ENCODE peak calls at places on chromosome 9, in eight cellular contexts. J is GM12864, K is nephron progenitor cell, H is AG04450, I is epithelial cell of proximal tubule, R is coronary artery, W is endothelial cell, Z is bronchial epithelial cell. E is an unnamed sample.

GRCh38 chr9:124774131-124774978 is 2.6 kb upstream of the OLFML2A start:
- DNase-seq in Z (peak), W (peak), H (no peak), R (no peak), J (peak), K (peak), I (no peak), E (peak)

GRCh38 chr9:93204470-93205043 is 20.6 kb downstream of the WNK2 start:
- DNase-seq in H (no peak), I (no peak), K (no peak), Z (no peak), R (no peak), W (no peak), J (no peak), E (no peak)

GRCh38 chr9:31355159-31355882 is 1029.1 kb upstream of the ACO1 start:
- DNase-seq in R (no peak), J (no peak), W (no peak), K (no peak), I (no peak), Z (peak), H (no peak), E (no peak)

GRCh38 chr9:28317706-28318210 is 744.5 kb upstream of the C9orf72 start:
- DNase-seq in I (no peak), W (no peak), K (no peak), H (no peak), R (no peak), J (no peak), Z (no peak), E (no peak)

GRCh38 chr9:6910032-6910431 is 152.3 kb downstream of the KDM4C start:
- DNase-seq in K (no peak), I (no peak), H (no peak), Z (peak), W (no peak), R (no peak), J (no peak), E (no peak)

GRCh38 chr9:127158995-127159801 is 36.8 kb upstream of the ANGPTL2 start:
- DNase-seq in Z (peak), K (no peak), H (peak), W (no peak), I (peak), R (no peak), J (no peak), E (no peak)

GRCh38 chr9:111728617-111729366 is 65.9 kb downstream of the SHOC1 start:
- DNase-seq in H (peak), Z (peak), K (no peak), I (peak), J (no peak), W (no peak), R (no peak), E (no peak)

GRCh38 chr9:71747572-71747971 is 20.7 kb downstream of the CEMIP2 start:
- DNase-seq in H (no peak), J (no peak), W (no peak), K (no peak), I (no peak), R (no peak), Z (no peak), E (no peak)

GRCh38 chr9:119961774-119962408 is 592.7 kb upstream of the BRINP1 start:
- DNase-seq in I (no peak), Z (peak), W (peak), R (no peak), K (peak), H (no peak), J (no peak), E (peak)

GRCh38 chr9:79780559-79780958 is 208.8 kb downstream of the TLE4 start:
- DNase-seq in J (no peak), R (no peak), Z (no peak), I (no peak), H (no peak), W (no peak), K (no peak), E (no peak)

GRCh38 chr9:34047864-34048729 is 590 bp downstream of the UBAP2 start:
- DNase-seq in J (peak), W (peak), Z (no peak), H (no peak), I (no peak), R (peak), K (peak), E (peak)

GRCh38 chr9:100601216-100601615 is 23.3 kb downstream of the CAVIN4 start:
- DNase-seq in W (peak), R (no peak), Z (peak), H (no peak), K (peak), I (no peak), J (peak), E (peak)

GRCh38 chr9:115416299-115416698 is 298.3 kb upstream of the TNC start:
- DNase-seq in R (no peak), I (no peak), Z (no peak), J (no peak), H (no peak), W (no peak), K (no peak), E (peak)

GRCh38 chr9:132681561-132681960 is 11.3 kb downstream of the GTF3C4 start:
- DNase-seq in K (no peak), J (no peak), I (no peak), H (no peak), W (no peak), R (no peak), Z (no peak), E (no peak)

GRCh38 chr9:8436791-8437190 is 637.2 kb upstream of the DMAC1 start:
- DNase-seq in Z (no peak), K (no peak), I (no peak), R (no peak), J (no peak), W (no peak), H (no peak), E (no peak)

GRCh38 chr9:124873664-124874063 is 11.7 kb downstream of the ARPC5L start:
- DNase-seq in J (no peak), W (no peak), Z (no peak), K (no peak), H (no peak), I (no peak), R (no peak), E (no peak)

GRCh38 chr9:12859704-12860251 is 85.0 kb downstream of the LURAP1L start:
- DNase-seq in K (no peak), R (no peak), H (peak), I (no peak), J (no peak), W (no peak), Z (peak), E (no peak)

GRCh38 chr9:37971691-37972090 is 67.8 kb upstream of the SLC25A51 start:
- DNase-seq in Z (peak), I (no peak), K (no peak), W (no peak), R (no peak), J (no peak), H (no peak), E (no peak)

GRCh38 chr9:74760031-74760700 is 127.6 kb downstream of the TRPM6 start:
- DNase-seq in R (no peak), H (peak), Z (peak), J (no peak), I (peak), W (no peak), K (no peak), E (no peak)

DNA sequence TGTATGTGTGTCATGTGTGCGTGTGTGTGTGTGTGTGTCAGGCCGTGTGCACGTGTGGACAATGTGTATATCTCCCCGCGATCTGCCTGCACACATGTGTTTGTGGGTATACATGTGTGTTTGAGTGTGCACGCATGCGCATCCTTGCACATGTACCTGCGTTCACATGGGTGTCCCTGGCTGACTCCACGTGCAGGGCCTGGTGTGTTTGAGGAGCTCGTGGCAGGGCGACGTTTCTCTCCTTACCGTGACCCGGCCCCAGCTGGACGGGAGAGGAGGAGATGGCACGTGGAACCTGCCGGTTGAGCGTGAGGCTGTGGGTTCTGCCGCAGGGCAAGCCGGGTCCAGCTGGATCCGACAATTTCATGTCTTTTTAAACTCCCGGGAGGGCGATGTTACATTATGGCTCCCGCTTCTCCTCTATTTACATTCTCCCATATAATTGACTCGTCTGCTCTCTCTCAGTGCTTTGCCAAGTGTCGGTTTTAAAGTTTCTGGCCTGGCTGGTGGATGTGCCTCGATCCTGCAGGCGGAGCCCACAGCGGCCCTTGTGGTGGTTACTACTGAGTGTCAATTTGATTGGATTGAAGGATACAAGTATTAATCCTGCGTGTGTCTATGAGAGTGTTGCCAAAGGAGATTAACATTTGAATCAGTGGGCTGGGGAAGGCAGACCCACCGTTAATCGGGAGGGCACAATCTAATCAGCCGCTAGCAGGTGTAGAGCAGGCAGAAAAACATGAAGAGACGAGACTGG is 5.9 kb downstream of the COL5A1 start:
- DNase-seq in K (no peak), J (no peak), W (no peak), Z (no peak), I (no peak), H (no peak), R (no peak), E (no peak)
- TF ChIP-seq CTCF in K (no peak), J (no peak), W (no peak), Z (no peak), I (no peak), H (no peak), R (no peak), E (no peak)

GRCh38 chr9:73667749-73668148 is 516.1 kb downstream of the ANXA1 start:
- DNase-seq in H (no peak), K (no peak), Z (peak), W (no peak), I (no peak), R (no peak), J (no peak), E (no peak)
- TF ChIP-seq CTCF in H (no peak), K (no peak), Z (peak), W (no peak), I (no peak), R (no peak), J (peak), E (no peak)

GRCh38 chr9:73565833-73566465 is 414.3 kb downstream of the ANXA1 start:
- DNase-seq in K (peak), H (no peak), J (no peak), W (peak), R (no peak), I (no peak), Z (peak), E (no peak)
- TF ChIP-seq CTCF in K (peak), H (no peak), J (peak), W (no peak), R (no peak), I (peak), Z (peak), E (peak)

DNA sequence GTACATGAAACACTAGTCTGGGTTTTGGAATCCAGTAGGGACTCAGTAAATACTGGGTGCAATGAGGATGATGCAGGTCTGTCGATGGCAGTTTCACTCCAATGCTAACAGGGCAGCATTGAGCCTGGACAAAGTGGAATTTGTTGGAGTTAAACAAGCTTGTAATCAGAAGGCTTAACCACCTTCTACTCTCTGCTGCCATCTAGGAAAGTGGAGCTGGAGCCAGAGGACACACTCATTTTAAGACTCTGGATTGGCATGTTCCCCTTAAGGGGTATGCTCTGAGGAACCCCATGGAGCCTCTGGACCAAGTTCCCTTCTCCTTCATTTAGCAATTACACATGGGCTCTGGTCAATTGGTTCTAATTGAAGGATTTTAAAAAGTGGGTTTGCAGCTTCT is 331.0 kb upstream of the ADAMTSL1 start:
- DNase-seq in W (peak), H (no peak), R (no peak), J (no peak), K (no peak), Z (peak), I (no peak), E (no peak)
- TF ChIP-seq CTCF in W (no peak), H (peak), R (no peak), J (peak), K (peak), Z (peak), I (peak), E (no peak)